ENCODE peak calls at places on chromosome 4, in eight cellular contexts. W, B, L, X, I, Q, F and U are unnamed samples.

GRCh38 chr4:146165840-146166239 is 9.7 kb upstream of the LSM6 start:
- DNase-seq in W (no peak), I (no peak), L (no peak), X (peak; percentile 69), F (no peak), Q (no peak), B (no peak), U (no peak)

GRCh38 chr4:173014113-173014558 is 154.5 kb upstream of the GALNT7 start:
- DNase-seq in F (peak; percentile 35), L (peak; percentile 84), X (peak; percentile 57), W (peak; percentile 40), B (peak; percentile 83), Q (no peak), I (no peak), U (peak; percentile 24)

GRCh38 chr4:4333265-4333706 is 43.2 kb downstream of the ZBTB49 start:
- DNase-seq in F (no peak), I (no peak), L (no peak), X (peak; percentile 21), Q (no peak), W (peak; percentile 33), B (no peak), U (no peak)

GRCh38 chr4:8316911-8317351 is 47.4 kb downstream of the HTRA3 start:
- DNase-seq in I (no peak), L (no peak), F (no peak), X (no peak), B (no peak), Q (no peak), W (no peak), U (no peak)

GRCh38 chr4:61359301-61359700 is 159.2 kb downstream of the ADGRL3 start:
- DNase-seq in B (no peak), F (no peak), Q (no peak), I (no peak), W (no peak), X (no peak), L (peak; percentile 48), U (no peak)

GRCh38 chr4:115357767-115358166 is 244.3 kb upstream of the NDST4 start:
- DNase-seq in I (no peak), L (no peak), F (peak; percentile 23), W (no peak), B (no peak), Q (no peak), X (no peak), U (no peak)

GRCh38 chr4:19300213-19300612 is 951.5 kb upstream of the SLIT2 start:
- DNase-seq in B (no peak), Q (no peak), F (no peak), I (no peak), X (peak; percentile 16), L (no peak), W (no peak), U (no peak)

GRCh38 chr4:137583650-137584049 is 51.4 kb upstream of the PCDH18 start:
- DNase-seq in W (no peak), Q (no peak), I (no peak), B (no peak), F (no peak), L (no peak), X (no peak), U (no peak)

GRCh38 chr4:56215901-56216300 is 171.4 kb downstream of the AASDH start:
- DNase-seq in W (peak; percentile 69), X (peak; percentile 72), L (peak; percentile 43), F (peak; percentile 17), Q (peak; percentile 33), B (no peak), I (no peak), U (no peak)

GRCh38 chr4:149183638-149184037 is 632.0 kb downstream of the IQCM start:
- DNase-seq in W (no peak), B (peak; percentile 27), F (no peak), L (peak; percentile 78), Q (no peak), X (no peak), I (no peak), U (no peak)

GRCh38 chr4:146916479-146917076 is 29.1 kb downstream of the TTC29 start:
- DNase-seq in W (peak; percentile 48), I (peak; percentile 32), L (peak; percentile 62), B (peak; percentile 49), X (peak; percentile 67), F (peak; percentile 7), Q (peak; percentile 26), U (peak; percentile 35)

GRCh38 chr4:833731-834367 is 7.9 kb upstream of the CPLX1 start:
- DNase-seq in L (no peak), X (no peak), W (no peak), B (no peak), Q (no peak), I (no peak), F (no peak), U (no peak)

GRCh38 chr4:112327950-112328349 is 30.8 kb downstream of the ALPK1 start:
- DNase-seq in I (peak; percentile 72), X (peak; percentile 72), F (peak; percentile 27), L (peak; percentile 77), Q (peak; percentile 32), B (peak; percentile 63), W (peak; percentile 56), U (peak; percentile 51)

DNA sequence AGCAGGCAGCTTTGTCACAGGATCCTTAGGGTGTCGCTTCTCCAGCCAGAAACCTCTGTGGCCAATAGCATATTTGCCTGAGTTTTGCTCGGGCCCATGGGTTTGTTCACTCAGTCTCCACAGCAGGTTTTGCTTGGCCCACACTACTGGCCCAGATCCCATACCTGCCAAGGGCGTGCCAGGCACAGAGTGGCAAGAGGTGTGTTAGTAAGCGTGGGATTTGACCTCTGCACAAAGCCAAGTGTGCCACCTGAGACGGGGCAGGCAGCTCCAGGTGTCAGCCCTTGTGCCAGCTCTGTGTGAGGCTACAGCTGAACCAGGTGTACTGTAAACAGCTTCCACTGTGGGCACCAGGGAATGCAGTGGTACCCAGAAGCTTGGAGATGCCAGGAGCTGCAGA is 2003.0 kb downstream of the C4orf33 start:
- DNase-seq in I (no peak), Q (no peak), X (no peak), W (no peak), L (no peak), F (no peak), B (no peak), U (no peak)
- H2AFZ ChIP-seq in I (no peak overlapping the region), Q (no peak overlapping the region), X (no peak overlapping the region), W (no peak overlapping the region), L (no peak overlapping the region), F (no peak overlapping the region), B (no peak overlapping the region), U (no peak overlapping the region)

GRCh38 chr4:111066887-111067286 is 444.0 kb upstream of the PITX2 start:
- DNase-seq in X (no peak), Q (no peak), L (no peak), F (no peak), W (no peak), B (peak; percentile 34), I (no peak), U (no peak)
- TF ChIP-seq EZH2phosphoT487 in X (no peak), Q (no peak), L (no peak), F (no peak), W (no peak), B (no peak), I (no peak), U (no peak)

DNA sequence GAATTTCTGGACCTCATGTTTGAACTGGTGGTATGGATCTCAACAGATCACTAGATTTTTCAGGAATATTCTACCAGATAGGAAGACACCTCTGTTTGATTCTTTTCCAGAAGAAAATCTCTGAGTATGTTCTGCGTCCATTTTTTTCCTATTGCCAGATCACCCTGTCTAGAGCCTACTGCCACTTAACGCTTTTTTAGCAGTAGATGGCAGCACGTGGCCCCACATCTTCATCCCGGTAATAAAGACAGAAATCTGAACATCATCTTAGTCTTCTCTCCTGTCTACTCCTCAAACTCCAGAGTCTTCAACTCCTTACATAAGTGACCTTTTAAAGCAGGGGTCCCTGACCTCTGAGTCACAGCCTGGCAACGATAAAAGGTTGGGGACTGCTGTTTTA is 184.7 kb downstream of the TMA16 start:
- DNase-seq in I (no peak), F (peak; percentile 5), B (peak; percentile 18), W (peak; percentile 13), L (peak; percentile 19), Q (no peak), X (peak; percentile 55), U (peak; percentile 56)
- TF ChIP-seq CTCF in I (peak; percentile 45), F (peak; percentile 64), B (peak; percentile 31), W (peak; percentile 38), L (peak; percentile 61), Q (peak; percentile 28), X (peak; percentile 63), U (peak; percentile 74)

DNA sequence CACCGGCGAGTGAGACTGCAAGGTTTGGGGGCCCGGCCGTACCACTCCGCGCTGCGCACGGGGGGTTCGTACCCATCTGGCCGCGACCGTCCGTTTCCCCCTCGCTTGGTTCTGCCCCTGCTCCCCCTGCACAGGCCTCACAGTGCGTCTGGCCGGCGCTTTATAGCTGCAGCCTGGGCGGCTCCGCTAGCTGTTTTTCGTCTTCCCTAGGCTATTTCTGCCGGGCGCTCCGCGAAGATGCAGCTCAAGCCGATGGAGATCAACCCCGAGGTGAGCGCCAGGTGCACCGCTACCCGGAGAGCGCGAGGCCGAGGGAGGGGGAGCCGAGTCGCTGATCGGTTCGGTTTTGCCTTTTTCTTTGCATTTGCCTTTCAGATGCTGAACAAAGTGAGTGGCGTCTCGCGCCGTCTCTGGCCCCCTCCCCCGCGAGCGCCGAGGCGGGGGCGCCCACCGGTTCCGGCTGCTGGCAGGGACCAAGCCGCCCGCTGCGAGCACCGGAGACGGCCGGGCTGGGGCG is at the start of gene UCHL1:
- DNase-seq in I (peak; percentile 91), B (peak; percentile 97), X (no peak), W (peak; percentile 76), F (peak; percentile 97), Q (no peak), L (peak; percentile 98), U (peak; percentile 96)
- H2AFZ ChIP-seq in I (peak within 1 kb of the TSS; percentile 79), B (peak within 1 kb of the TSS; percentile 92), X (peak within 1 kb of the TSS; percentile 69), W (peak within 1 kb of the TSS; percentile 84), F (peak within 1 kb of the TSS; percentile 60), Q (no peak within 1 kb of the TSS), L (peak within 1 kb of the TSS; percentile 7), U (peak within 1 kb of the TSS; percentile 97)

GRCh38 chr4:113974467-113974866 is 5.0 kb downstream of the ARSJ start:
- DNase-seq in W (no peak), Q (no peak), B (no peak), F (no peak), X (no peak), I (no peak), L (no peak), U (no peak)

GRCh38 chr4:113973349-113973748 is 6.1 kb downstream of the ARSJ start:
- DNase-seq in L (no peak), I (no peak), X (no peak), Q (no peak), W (no peak), F (no peak), B (no peak), U (no peak)

GRCh38 chr4:113972781-113973180 is 6.7 kb downstream of the ARSJ start:
- DNase-seq in X (no peak), F (no peak), Q (no peak), L (no peak), B (no peak), I (no peak), W (no peak), U (no peak)

GRCh38 chr4:113969935-113970334 is 9.5 kb downstream of the ARSJ start:
- DNase-seq in B (no peak), I (no peak), F (no peak), X (peak; percentile 46), W (no peak), Q (no peak), L (no peak), U (no peak)

GRCh38 chr4:113971706-113972360 is 7.6 kb downstream of the ARSJ start:
- DNase-seq in L (no peak), W (no peak), F (peak; percentile 60), Q (no peak), B (no peak), I (no peak), X (peak; percentile 69), U (no peak)
- TF ChIP-seq EZH2phosphoT487 in L (no peak), W (no peak), F (no peak), Q (no peak), B (no peak), I (no peak), X (no peak), U (no peak)